ENCODE peak calls at places on chromosomes 4 and X, in seven cellular contexts. N is GM12864, G is neural crest cell, R is PC-3, W is astrocyte of the spinal cord, E is GM20000, H is mesothelial cell of epicardium. S is an unnamed sample.

GRCh38 chr4:15653864-15654391 is 1.2 kb downstream of the FBXL5 start:
- DNase-seq in N (no peak), G (peak), R (peak), W (peak), E (peak), H (no peak), S (peak)

GRCh38 chr4:154854362-154854761 is 73.3 kb downstream of the RBM46 start:
- DNase-seq in N (no peak), G (no peak), R (peak), W (no peak), E (no peak), H (no peak), S (peak)

GRCh38 chrX:38820751-38821150 is 19.5 kb downstream of the MID1IP1 start:
- DNase-seq in N (no peak), G (no peak), R (peak), W (no peak), E (no peak), H (no peak), S (no peak)

GRCh38 chr4:8148785-8149435 is 9.7 kb downstream of the ABLIM2 start:
- DNase-seq in N (no peak), G (no peak), R (no peak), W (no peak), E (no peak), H (no peak), S (no peak)

GRCh38 chr4:69823481-69824186 is 36.3 kb downstream of the SULT1E1 start:
- DNase-seq in N (no peak), G (no peak), R (peak), W (peak), E (no peak), H (no peak), S (peak)

GRCh38 chr4:7893539-7893938 is 46.1 kb downstream of the AFAP1 start:
- DNase-seq in N (no peak), G (no peak), R (no peak), W (no peak), E (no peak), H (no peak), S (no peak)

GRCh38 chrX:11406109-11406755 is 113.0 kb downstream of the AMELX start:
- DNase-seq in N (no peak), G (no peak), R (peak), W (peak), E (no peak), H (no peak), S (peak)

GRCh38 chr4:43718369-43718768 is 730.2 kb downstream of the KCTD8 start:
- DNase-seq in N (no peak), G (no peak), R (peak), W (no peak), E (no peak), H (no peak), S (no peak)

GRCh38 chrX:123336666-123337065 is 152.6 kb downstream of the GRIA3 start:
- DNase-seq in N (no peak), G (no peak), R (peak), W (no peak), E (no peak), H (no peak), S (no peak)

GRCh38 chr4:100288167-100288566 is 97.9 kb upstream of the DDIT4L start:
- DNase-seq in N (no peak), G (no peak), R (peak), W (no peak), E (no peak), H (no peak), S (peak)

GRCh38 chrX:53356186-53356585 is 66.3 kb downstream of the SMC1A start:
- DNase-seq in N (no peak), G (peak), R (peak), W (no peak), E (no peak), H (no peak), S (peak)

GRCh38 chr4:102614801-102615200 is 113.6 kb downstream of the NFKB1 start:
- DNase-seq in N (no peak), G (no peak), R (no peak), W (no peak), E (no peak), H (no peak), S (no peak)

GRCh38 chr4:7337196-7338058 is 97.3 kb downstream of the PSAPL1 start:
- DNase-seq in N (no peak), G (no peak), R (no peak), W (no peak), E (no peak), H (no peak), S (no peak)

GRCh38 chr4:151676301-151676700 is 84.5 kb downstream of the GATB start:
- DNase-seq in N (no peak), G (no peak), R (peak), W (peak), E (no peak), H (no peak), S (peak)

GRCh38 chr4:929970-930625 is 2.0 kb downstream of the GAK start:
- DNase-seq in N (no peak), G (no peak), R (peak), W (no peak), E (no peak), H (no peak), S (peak)

GRCh38 chr4:10781805-10782204 is 97.2 kb upstream of the CLNK start:
- DNase-seq in N (no peak), G (no peak), R (no peak), W (no peak), E (peak), H (no peak), S (no peak)

GRCh38 chrX:71214604-71215334 is 8.3 kb upstream of the GJB1 start:
- DNase-seq in N (no peak), G (no peak), R (no peak), W (no peak), E (no peak), H (no peak), S (no peak)

GRCh38 chr4:1777822-1778641 is 15.1 kb upstream of the FGFR3 start:
- DNase-seq in N (no peak), G (peak), R (peak), W (peak), E (no peak), H (no peak), S (no peak)

GRCh38 chrX:100358766-100359165 is 51.3 kb downstream of the PCDH19 start:
- DNase-seq in N (no peak), G (no peak), R (no peak), W (no peak), E (no peak), H (no peak), S (no peak)

DNA sequence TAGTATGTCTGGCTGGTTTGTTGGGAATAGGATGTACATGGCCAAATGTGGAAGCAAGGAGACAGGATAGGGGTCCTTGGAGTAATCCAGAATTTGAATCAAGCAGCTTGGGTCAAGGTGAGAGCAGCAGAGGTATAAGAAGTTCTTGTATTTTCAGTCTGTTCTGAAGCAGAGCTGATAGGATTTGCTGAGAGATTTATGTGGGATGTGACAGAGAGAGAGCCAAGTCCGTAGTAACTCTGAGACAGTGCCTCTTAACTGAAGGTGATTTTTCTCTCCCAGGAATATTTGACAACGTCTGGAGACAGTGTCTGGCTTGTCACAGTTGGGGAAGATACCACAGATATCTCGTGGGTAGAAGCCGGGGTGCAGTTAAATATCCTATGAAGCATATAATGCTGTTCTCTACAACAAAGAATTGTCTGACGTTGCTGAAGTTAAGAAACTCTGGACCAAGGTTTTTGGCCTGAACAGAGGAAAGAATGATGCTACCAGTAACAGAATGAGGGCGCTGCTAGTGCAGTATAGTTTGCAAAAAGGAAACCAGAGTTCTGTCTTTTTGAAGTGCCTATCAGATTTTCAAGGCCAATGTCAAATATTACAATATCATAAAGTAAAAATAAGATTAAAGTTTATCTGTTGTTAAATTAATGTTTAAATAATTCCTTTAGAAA is 184.0 kb downstream of the ARHGAP24 start:
- DNase-seq in N (no peak), G (no peak), R (no peak), W (no peak), E (no peak), H (no peak), S (peak)
- TF ChIP-seq CTCF in N (peak), G (no peak), R (peak), W (no peak), E (no peak), H (no peak), S (peak)

GRCh38 chr4:106898621-106899230 is 137.4 kb downstream of the DKK2 start:
- DNase-seq in N (peak), G (peak), R (peak), W (peak), E (peak), H (no peak), S (peak)

GRCh38 chr4:106893903-106894302 is 142.2 kb downstream of the DKK2 start:
- DNase-seq in N (no peak), G (no peak), R (no peak), W (no peak), E (no peak), H (no peak), S (no peak)

GRCh38 chr4:106892786-106893185 is 143.3 kb downstream of the DKK2 start:
- DNase-seq in N (no peak), G (no peak), R (no peak), W (no peak), E (no peak), H (no peak), S (no peak)

GRCh38 chr4:106893395-106893881 is 142.7 kb downstream of the DKK2 start:
- DNase-seq in N (no peak), G (no peak), R (no peak), W (no peak), E (no peak), H (no peak), S (no peak)
- TF ChIP-seq CTCF in N (no peak), G (no peak), R (no peak), W (no peak), E (no peak), H (no peak), S (no peak)

DNA sequence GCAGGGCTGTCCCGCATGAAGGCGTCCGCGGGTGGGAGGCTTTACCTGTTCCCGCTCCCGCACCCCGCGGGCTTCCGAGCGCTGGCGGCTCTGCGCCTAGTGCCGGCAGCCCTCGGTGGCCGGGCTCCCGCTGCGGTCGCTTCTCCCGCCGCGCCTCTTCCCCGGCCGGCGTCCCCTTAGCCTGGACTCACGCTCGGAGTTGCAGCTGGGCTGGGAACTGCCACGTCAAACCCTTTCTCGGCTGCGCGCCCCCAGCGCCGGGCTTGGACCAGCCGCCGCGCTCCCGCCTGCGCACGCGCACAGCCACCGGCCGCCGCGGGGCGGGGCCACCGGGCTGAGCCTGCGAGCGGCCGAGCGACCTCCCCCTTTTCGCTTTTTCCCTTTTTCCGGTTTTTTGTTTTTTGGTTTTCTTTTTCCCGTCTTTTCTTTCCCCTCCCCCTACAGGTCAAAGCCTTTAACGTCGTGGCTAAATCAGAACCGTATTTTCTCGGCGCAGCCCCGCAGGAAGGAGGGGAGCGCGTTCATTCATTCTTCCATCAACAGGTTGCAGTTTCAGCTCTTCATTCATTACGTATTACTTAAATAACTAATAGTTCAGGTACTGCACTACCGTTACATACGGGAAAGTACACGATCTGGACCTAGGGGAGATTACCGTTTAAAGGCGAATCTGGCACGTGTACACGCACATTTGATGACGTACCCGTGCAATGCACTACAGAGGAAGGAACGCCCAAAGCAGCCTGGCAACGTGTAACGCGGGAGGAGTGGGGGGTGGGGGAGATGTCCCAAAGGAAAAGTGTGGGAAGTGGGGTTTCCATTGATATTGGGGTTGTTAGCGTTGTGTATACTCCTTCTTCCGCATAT is at the start of gene SEC24D:
- DNase-seq in N (peak), G (peak), R (peak), W (peak), E (peak), H (peak), S (peak)
- TF ChIP-seq CTCF in N (no peak), G (no peak), R (no peak), W (no peak), E (no peak), H (peak), S (no peak)

GRCh38 chr4:127188847-127189246 is 443.9 kb upstream of the INTU start:
- DNase-seq in N (no peak), G (no peak), R (peak), W (peak), E (no peak), H (no peak), S (peak)
- TF ChIP-seq CTCF in N (no peak), G (no peak), R (peak), W (peak), E (no peak), H (no peak), S (no peak)

DNA sequence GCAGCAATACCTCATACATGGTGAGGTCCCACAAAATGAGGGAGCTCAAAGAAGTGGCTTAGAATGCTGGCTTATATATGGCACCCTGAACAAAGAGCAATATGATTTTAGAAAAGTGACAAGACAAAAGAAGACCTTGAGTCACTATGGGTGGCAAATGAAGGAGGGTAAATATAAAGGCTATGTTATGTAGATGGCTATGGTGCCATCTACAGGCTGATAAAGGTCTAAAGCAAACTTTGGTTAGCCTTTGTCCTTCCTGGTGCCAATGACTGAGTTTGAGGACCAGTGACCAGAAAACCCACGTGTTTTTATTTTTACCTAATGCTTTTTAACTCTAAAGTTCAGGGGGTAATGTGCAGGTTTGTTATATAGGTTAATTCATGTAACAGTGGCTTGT is 151.8 kb downstream of the CCNG2 start:
- DNase-seq in N (no peak), G (no peak), R (peak), W (peak), E (peak), H (no peak), S (peak)
- TF ChIP-seq CTCF in N (peak), G (peak), R (peak), W (peak), E (peak), H (no peak), S (peak)

DNA sequence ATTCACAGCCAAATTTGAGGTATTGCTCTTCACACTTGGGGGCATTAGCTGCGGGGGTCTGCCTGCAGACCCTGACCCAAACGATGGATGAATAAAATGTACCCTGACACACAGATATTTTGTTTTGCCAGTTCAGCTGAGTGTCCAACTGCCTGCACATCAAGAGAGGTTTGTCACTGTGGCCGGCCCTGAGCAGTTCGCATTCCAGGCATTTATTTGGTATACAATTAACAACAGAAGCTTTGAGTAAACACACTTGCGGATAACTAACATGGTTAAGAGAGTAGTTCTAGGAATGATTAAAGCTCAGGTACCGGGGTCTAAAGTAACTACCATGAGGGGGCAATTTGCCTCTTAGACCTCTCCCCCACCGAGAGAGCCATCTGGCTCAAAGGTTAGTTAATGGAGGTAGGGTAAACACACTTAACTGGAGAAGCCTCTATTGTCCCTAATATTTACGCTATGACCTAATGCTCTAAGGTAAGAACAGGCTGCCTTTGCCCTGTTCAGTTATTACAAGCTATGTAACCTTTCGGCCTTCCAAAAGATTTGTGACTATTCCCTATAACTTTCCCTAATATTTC is 162.0 kb downstream of the SNCA start:
- DNase-seq in N (no peak), G (no peak), R (no peak), W (no peak), E (no peak), H (no peak), S (no peak)
- TF ChIP-seq CTCF in N (no peak), G (no peak), R (no peak), W (no peak), E (no peak), H (no peak), S (no peak)

GRCh38 chr4:37243061-37243460 is 1.5 kb upstream of the NWD2 start:
- DNase-seq in N (no peak), G (no peak), R (no peak), W (no peak), E (peak), H (no peak), S (no peak)
- TF ChIP-seq CTCF in N (no peak), G (no peak), R (no peak), W (no peak), E (no peak), H (no peak), S (no peak)

DNA sequence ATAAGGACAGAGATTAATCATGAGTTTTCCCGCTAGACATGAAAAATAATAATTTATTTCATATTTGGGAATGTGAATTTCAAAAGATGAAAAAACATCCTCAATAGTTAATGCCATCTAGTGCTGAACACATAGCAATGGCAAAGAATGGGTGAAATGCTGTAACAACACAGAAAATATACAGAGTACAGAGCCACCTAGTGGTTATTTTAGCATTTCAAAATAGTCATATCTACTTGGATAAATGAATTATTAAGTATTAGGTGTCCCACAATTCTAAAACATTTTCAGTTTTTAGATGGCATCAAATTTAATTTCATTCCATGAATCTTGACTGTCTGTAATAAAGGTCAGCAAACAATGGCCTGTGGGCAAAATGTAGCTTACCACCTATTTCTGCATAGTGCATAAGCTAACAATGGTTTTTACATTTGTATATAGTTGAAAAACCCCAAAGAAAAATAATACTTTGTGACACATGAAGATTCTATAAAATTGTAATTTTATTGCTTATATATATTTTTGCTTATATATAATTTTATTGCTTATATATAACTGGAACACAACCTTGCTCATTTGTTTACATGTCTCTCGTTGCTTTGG is 99.3 kb upstream of the FAM47C start:
- DNase-seq in N (no peak), G (no peak), R (peak), W (peak), E (peak), H (no peak), S (peak)
- TF ChIP-seq CTCF in N (peak), G (peak), R (peak), W (peak), E (no peak), H (peak), S (peak)

GRCh38 chrX:150790021-150790420 is 96.8 kb downstream of the MTMR1 start:
- DNase-seq in N (no peak), G (no peak), R (no peak), W (no peak), E (no peak), H (no peak), S (no peak)

DNA sequence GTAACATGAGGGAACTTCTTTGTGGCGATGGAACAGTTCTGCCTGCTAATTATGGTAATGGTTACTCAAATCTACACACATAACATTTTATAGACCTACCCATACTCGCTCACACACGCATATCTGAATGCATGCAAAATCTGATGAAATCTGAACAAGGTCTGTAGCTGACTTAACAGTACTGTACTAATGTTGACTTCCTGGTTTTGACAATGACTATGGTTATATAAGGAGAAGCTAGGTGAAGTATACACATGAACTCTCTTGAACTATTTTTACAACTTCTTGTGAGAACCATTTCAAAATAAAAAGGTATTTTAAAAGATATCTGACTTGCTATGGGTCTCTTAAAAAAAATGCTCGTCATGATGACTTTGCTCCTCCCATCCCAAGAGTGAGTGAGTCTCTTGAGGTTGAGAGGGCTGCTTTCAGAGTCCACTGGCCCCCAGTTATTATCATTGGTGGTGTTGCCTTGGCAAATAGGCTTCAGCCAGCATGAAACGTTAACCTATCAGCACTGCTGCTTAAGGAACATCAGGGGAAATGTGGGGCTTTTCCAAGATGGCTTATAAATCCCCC is 99.8 kb downstream of the MTMR1 start:
- DNase-seq in N (no peak), G (no peak), R (no peak), W (no peak), E (no peak), H (no peak), S (no peak)
- TF ChIP-seq CTCF in N (no peak), G (no peak), R (no peak), W (no peak), E (no peak), H (no peak), S (no peak)